ENCODE peak calls at places on chromosomes 16 and 17, in five cellular contexts. Q is stimulated activated CD4-positive, alpha-beta T cell treated with anti-CD3 and anti-CD28 coated beads, Interleukin-4, amount 100 ng/mL, for 1 hour; N is effector memory CD8-positive, alpha-beta T cell; E is RWPE1; A is activated CD4-positive, alpha-beta T cell treated with anti-CD3 and anti-CD28 coated beads, Interleukin-2, amount 50 U/mL, for 48 hours. R is an unnamed sample.

GRCh38 chr17:49951362-49952080 is 17.5 kb upstream of the DLX4 start:
- DNase-seq in Q (no peak), A (no peak), E (no peak), N (no peak), R (no peak)

GRCh38 chr16:8493885-8494487 is 96.3 kb downstream of the TMEM114 start:
- DNase-seq in E (no peak), Q (no peak), A (no peak), N (no peak), R (no peak)

GRCh38 chr17:47096343-47096742 is 92.8 kb downstream of the CDC27 start:
- DNase-seq in Q (no peak), A (no peak), E (no peak), N (no peak), R (no peak)

GRCh38 chr16:67034478-67034877 is 5.5 kb downstream of the CBFB start:
- DNase-seq in E (no peak), A (no peak), N (no peak), Q (no peak), R (no peak)

GRCh38 chr16:30066882-30067583 is 1.5 kb downstream of the ALDOA start:
- DNase-seq in N (no peak), A (no peak), Q (no peak), E (no peak), R (no peak)

GRCh38 chr16:50859628-50860360 is 117.9 kb downstream of the CYLD start:
- DNase-seq in Q (no peak), E (no peak), N (no peak), A (no peak), R (no peak)

GRCh38 chr16:70652322-70652721 is 6.0 kb downstream of the IL34 start:
- DNase-seq in A (no peak), N (no peak), Q (no peak), E (no peak), R (no peak)

GRCh38 chr17:2034157-2034556 is 4.2 kb downstream of the DPH1 start:
- DNase-seq in E (no peak), Q (no peak), A (no peak), N (no peak), R (no peak)

GRCh38 chr16:30076276-30076791 is 540 bp downstream of the PPP4C start:
- DNase-seq in N (no peak), E (no peak), Q (no peak), A (peak), R (no peak)

GRCh38 chr16:57686577-57686976 is 8.0 kb upstream of the DRC7 start:
- DNase-seq in E (no peak), Q (no peak), N (no peak), A (no peak), R (no peak)

GRCh38 chr16:82248257-82248656 is 78.2 kb upstream of the MPHOSPH6 start:
- DNase-seq in A (no peak), N (no peak), Q (no peak), E (no peak), R (no peak)

GRCh38 chr17:28472871-28473497 is 460 bp upstream of the SLC13A2 start:
- DNase-seq in N (no peak), A (no peak), Q (no peak), E (no peak), R (no peak)

GRCh38 chr16:50279142-50279865 is 13.0 kb downstream of the ADCY7 start:
- DNase-seq in Q (no peak), E (no peak), N (no peak), A (no peak), R (peak)

GRCh38 chr16:1089822-1090619 is 6.0 kb downstream of the C1QTNF8 start:
- DNase-seq in Q (no peak), A (no peak), E (peak), N (no peak), R (peak)

GRCh38 chr17:69574257-69575197 is 160.0 kb downstream of the MAP2K6 start:
- DNase-seq in E (no peak), A (no peak), Q (no peak), N (no peak), R (no peak)

GRCh38 chr17:20920813-20921199 is 122.0 kb downstream of the USP22 start:
- DNase-seq in N (no peak), Q (no peak), A (no peak), E (no peak), R (no peak)

GRCh38 chr16:54063374-54063773 is 223.2 kb downstream of the IRX3 start:
- DNase-seq in A (no peak), N (no peak), Q (no peak), E (no peak), R (no peak)

GRCh38 chr16:18832021-18832420 is 30.7 kb upstream of the ARL6IP1 start:
- DNase-seq in N (no peak), E (no peak), Q (no peak), A (no peak), R (no peak)

GRCh38 chr17:17514361-17514992 is 18.3 kb upstream of the RASD1 start:
- DNase-seq in N (no peak), A (no peak), E (no peak), Q (no peak), R (no peak)

GRCh38 chr17:32161506-32162365 is 19.4 kb downstream of the RHOT1 start:
- DNase-seq in E (peak), A (no peak), N (no peak), Q (no peak), R (peak)

GRCh38 chr17:78375401-78376079 is 2.9 kb upstream of the PGS1 start:
- DNase-seq in N (no peak), A (no peak), E (peak), Q (no peak), R (no peak)

GRCh38 chr16:57039148-57039812 is 49.9 kb downstream of the NLRC5 start:
- DNase-seq in A (peak), E (no peak), Q (no peak), N (no peak), R (no peak)

GRCh38 chr17:42096360-42097111 is 1.7 kb downstream of the ZNF385C start:
- DNase-seq in A (no peak), N (no peak), E (no peak), Q (no peak), R (no peak)

GRCh38 chr17:60170835-60171752 is 21.3 kb downstream of the CA4 start:
- DNase-seq in A (no peak), N (no peak), E (no peak), Q (no peak), R (no peak)

GRCh38 chr16:16067127-16067526 is 117.7 kb downstream of the ABCC1 start:
- DNase-seq in A (no peak), E (no peak), N (no peak), Q (no peak), R (no peak)

GRCh38 chr17:42178817-42179216 is 2.1 kb downstream of the KCNH4 start:
- DNase-seq in E (no peak), N (no peak), Q (no peak), A (no peak), R (peak)

GRCh38 chr16:22139732-22140131 is 22.6 kb upstream of the SDR42E2 start:
- DNase-seq in Q (no peak), N (no peak), A (no peak), E (no peak), R (no peak)

GRCh38 chr17:62679866-62680377 is 52.5 kb downstream of the MRC2 start:
- DNase-seq in Q (no peak), A (no peak), N (no peak), E (no peak), R (no peak)

GRCh38 chr16:76428858-76429257 is 151.7 kb downstream of the CNTNAP4 start:
- DNase-seq in A (no peak), N (no peak), E (no peak), Q (no peak), R (peak)

GRCh38 chr17:27379863-27380533 is 76.2 kb upstream of the KSR1 start:
- DNase-seq in A (no peak), E (peak), Q (no peak), N (no peak), R (peak)

GRCh38 chr16:73339821-73340220 is 291.9 kb upstream of the ZFHX3 start:
- DNase-seq in Q (no peak), E (no peak), N (no peak), A (no peak), R (no peak)

GRCh38 chr16:84212631-84213030 is 21.7 kb downstream of the ADAD2 start:
- DNase-seq in E (no peak), N (no peak), A (no peak), Q (no peak), R (no peak)

GRCh38 chr17:63282455-63282854 is 163.7 kb downstream of the CYB561 start:
- DNase-seq in Q (no peak), E (no peak), A (no peak), N (no peak), R (no peak)